ENCODE peak calls at places on chromosome 10, in four cellular contexts. N is H9, E is neuronal stem cell, L is H1. C is an unnamed sample.

GRCh38 chr10:103153765-103154197 is 39.3 kb downstream of the NT5C2 start:
- DNase-seq in N (no peak), E (no peak), L (no peak), C (peak)

GRCh38 chr10:47406870-47407648 is 23.0 kb upstream of the ZNF488 start:
- DNase-seq in N (peak), E (no peak), L (peak), C (peak)

GRCh38 chr10:5814110-5815107 is 1.2 kb upstream of the GDI2 start:
- DNase-seq in N (no peak), E (no peak), L (no peak), C (peak)

GRCh38 chr10:102644646-102645387 is 538 bp downstream of the TRIM8 start:
- DNase-seq in N (peak), E (peak), L (peak), C (peak)

GRCh38 chr10:70335246-70335613 is 47.2 kb downstream of the LRRC20 start:
- DNase-seq in N (no peak), E (no peak), L (no peak), C (no peak)

GRCh38 chr10:6755891-6756460 is 175.9 kb upstream of the PRKCQ start:
- DNase-seq in N (no peak), E (no peak), L (no peak), C (peak)

GRCh38 chr10:72353028-72353962 is 1.4 kb downstream of the DNAJB12 start:
- DNase-seq in N (no peak), E (no peak), L (no peak), C (peak)

GRCh38 chr10:116848032-116848911 is 1.0 kb upstream of the ENO4 start:
- DNase-seq in N (no peak), E (no peak), L (no peak), C (no peak)

GRCh38 chr10:118531105-118531851 is 64.2 kb downstream of the PRLHR start:
- DNase-seq in N (no peak), E (no peak), L (no peak), C (no peak)

GRCh38 chr10:59709472-59710125 is at the start of gene SLC16A9:
- DNase-seq in N (peak), E (peak), L (peak), C (peak)

GRCh38 chr10:101950227-101950626 is 105.7 kb downstream of the ARMH3 start:
- DNase-seq in N (no peak), E (no peak), L (no peak), C (no peak)

GRCh38 chr10:95308389-95309302 is 17.8 kb upstream of the PDLIM1 start:
- DNase-seq in N (no peak), E (no peak), L (no peak), C (peak)

GRCh38 chr10:100827819-100828743 is 82.7 kb downstream of the PAX2 start:
- DNase-seq in N (peak), E (peak), L (no peak), C (peak)

DNA sequence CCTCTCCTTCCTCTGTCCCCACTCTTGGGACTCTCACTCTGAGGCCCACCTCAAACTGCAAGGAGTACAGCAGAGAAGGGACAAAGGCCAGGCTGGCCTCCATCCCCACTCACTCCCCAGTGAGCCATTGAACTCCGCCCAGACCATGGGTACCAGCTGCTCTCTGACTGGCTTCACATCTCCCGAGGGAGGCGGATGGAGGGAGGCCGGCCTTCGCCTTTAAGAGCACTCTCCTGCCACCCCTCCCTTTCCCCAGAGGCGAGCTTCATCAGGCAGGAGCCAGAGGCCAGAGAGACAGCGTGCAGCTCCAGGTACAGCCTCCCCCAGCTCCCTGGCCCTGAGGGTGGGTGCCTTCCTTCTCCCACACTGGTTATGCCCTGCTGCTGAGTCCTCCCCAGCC is 1.8 kb upstream of the LDB3 start:
- DNase-seq in N (no peak), E (no peak), L (no peak), C (no peak)
- H2BK12ac ChIP-seq in N (no peak), E (no peak), L (no peak), C (no peak)

DNA sequence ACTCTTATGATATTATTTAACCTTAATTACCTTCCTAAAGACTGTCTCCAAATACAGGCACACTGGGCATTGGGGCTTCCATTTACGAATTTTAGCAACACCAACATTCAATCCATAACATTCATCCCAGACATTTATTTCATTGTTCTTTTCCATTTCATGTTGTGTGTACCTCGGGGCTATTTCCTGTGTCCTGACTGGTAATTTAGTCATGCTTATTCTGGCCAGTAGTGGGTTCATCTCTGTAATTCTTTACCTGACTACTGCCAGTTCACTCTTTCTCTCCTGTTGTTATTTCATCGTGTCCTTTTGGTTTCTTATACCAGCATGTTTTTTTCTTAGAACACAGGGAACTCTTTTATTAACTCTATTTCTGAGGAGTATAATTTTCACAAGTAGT is 225.7 kb downstream of the PLXDC2 start:
- DNase-seq in N (no peak), E (no peak), L (no peak), C (no peak)
- H2BK12ac ChIP-seq in N (no peak), E (no peak), L (no peak), C (no peak)

GRCh38 chr10:128573936-128574335 is 447.7 kb upstream of the MKI67 start:
- DNase-seq in N (no peak), E (no peak), L (no peak), C (no peak)
- H2BK12ac ChIP-seq in N (no peak), E (no peak), L (peak), C (no peak)

GRCh38 chr10:131915484-131915883 is 14.7 kb downstream of the PPP2R2D start:
- DNase-seq in N (no peak), E (no peak), L (no peak), C (no peak)

GRCh38 chr10:131920151-131920550 is 19.3 kb downstream of the PPP2R2D start:
- DNase-seq in N (no peak), E (no peak), L (no peak), C (no peak)

GRCh38 chr10:131912620-131913019 is 11.8 kb downstream of the PPP2R2D start:
- DNase-seq in N (no peak), E (no peak), L (no peak), C (no peak)

GRCh38 chr10:131920693-131921092 is 19.9 kb downstream of the PPP2R2D start:
- DNase-seq in N (no peak), E (no peak), L (no peak), C (no peak)

DNA sequence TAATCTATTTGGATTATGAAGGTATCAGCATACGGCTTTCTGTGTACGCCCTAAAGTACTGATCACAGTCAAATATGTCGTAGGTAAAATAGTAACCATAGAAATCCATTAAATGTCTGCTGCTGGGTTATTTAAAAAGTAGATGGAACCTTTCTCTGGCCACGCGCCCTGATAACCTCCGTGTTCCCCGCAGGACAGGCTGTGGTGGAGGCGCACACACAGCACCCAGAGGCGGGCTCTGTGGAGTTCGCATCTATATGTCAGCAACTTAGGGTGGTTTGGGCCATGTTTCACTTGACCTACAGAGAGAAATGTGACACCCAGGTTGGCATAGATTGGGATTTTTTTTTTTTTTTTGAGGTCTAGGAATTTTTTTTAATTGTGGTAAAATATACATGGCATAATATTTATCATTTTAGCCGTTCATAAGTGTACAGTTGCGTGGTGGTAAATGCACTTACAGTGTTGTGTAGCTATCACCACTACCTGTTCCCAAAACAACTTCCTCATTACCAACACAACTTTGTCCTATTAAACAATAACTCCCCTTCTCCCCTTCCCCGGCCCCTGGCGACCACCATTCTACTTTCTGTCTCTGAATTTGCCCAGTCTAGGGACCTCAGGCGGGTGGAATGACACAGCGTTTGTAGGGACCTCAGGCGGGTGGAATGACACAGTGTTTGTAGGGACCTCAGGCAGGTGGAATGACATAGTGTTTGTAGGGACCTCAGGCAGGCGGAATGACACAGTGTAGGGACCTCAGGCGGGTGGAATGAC is 15.4 kb downstream of the PPP2R2D start:
- DNase-seq in N (no peak), E (no peak), L (no peak), C (no peak)
- H2BK12ac ChIP-seq in N (no peak), E (no peak), L (no peak), C (no peak)

DNA sequence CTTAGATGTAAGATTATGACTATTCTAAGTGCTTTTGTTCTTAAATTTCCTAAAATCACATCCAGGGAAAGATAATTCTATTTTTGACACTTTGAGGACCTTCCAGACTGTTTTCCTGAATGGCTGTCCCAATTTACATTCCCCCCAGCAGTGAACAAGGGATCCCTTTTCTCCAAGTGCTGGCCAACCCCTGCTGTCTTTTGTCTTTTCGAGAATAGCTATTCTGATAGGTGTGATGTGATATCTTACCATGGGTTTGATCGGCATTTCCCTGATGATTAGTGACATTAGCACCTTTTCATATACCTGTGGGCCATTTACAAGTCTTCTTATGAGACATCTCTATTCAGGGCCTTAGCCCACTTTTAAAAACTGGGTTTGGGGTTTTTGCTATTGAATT is 526.7 kb upstream of the FZD8 start:
- DNase-seq in N (no peak), E (no peak), L (no peak), C (no peak)
- H2BK12ac ChIP-seq in N (no peak), E (no peak), L (no peak), C (no peak)

GRCh38 chr10:3802526-3803002 is 17.6 kb upstream of the KLF6 start:
- DNase-seq in N (no peak), E (no peak), L (no peak), C (no peak)

GRCh38 chr10:3803295-3803883 is 18.4 kb upstream of the KLF6 start:
- DNase-seq in N (no peak), E (no peak), L (no peak), C (peak)

GRCh38 chr10:3805227-3805790 is 20.3 kb upstream of the KLF6 start:
- DNase-seq in N (no peak), E (no peak), L (no peak), C (peak)

GRCh38 chr10:3805791-3806381 is 20.9 kb upstream of the KLF6 start:
- DNase-seq in N (peak), E (no peak), L (no peak), C (peak)

DNA sequence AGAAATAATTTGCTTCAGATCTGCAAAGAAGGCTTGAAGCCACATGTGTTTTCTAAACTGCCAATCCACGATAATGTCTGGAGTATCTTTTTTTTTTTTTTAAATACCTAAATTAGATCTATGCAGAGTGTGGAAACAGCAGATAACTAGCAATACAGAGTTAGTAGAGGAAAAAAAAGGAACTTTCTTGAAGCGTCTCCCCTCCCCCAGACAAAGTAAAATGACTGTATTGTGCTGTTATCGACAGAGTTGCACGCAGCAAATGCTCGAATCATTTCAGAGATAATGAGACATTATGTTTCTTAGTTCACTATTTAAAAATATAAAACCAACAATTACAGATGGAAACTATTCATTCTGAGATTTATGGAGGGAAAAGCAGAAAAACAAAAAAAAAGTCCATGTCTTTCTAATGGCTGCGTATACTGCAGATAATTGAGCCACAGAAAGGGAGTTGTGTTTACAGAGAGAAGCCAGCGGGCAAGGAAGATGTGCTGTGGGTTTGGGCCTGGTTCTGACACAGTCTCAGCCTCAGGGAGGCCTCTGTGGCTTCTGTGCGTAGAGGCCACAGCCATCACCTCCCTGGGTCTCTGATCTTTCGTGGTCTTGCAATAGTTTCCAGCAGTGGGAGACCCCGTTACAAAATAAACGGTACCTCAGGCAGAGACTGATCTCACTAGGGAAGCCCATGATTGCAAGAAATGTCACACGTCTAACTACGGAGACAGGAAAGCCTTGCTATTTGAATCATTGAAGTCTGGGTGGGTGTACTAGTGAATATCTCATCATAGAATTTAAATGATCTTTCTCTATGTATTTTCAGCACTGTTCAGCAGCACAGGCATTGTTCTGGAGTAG is 19.1 kb upstream of the KLF6 start:
- DNase-seq in N (no peak), E (no peak), L (no peak), C (peak)
- H2BK12ac ChIP-seq in N (no peak), E (no peak), L (no peak), C (peak)

DNA sequence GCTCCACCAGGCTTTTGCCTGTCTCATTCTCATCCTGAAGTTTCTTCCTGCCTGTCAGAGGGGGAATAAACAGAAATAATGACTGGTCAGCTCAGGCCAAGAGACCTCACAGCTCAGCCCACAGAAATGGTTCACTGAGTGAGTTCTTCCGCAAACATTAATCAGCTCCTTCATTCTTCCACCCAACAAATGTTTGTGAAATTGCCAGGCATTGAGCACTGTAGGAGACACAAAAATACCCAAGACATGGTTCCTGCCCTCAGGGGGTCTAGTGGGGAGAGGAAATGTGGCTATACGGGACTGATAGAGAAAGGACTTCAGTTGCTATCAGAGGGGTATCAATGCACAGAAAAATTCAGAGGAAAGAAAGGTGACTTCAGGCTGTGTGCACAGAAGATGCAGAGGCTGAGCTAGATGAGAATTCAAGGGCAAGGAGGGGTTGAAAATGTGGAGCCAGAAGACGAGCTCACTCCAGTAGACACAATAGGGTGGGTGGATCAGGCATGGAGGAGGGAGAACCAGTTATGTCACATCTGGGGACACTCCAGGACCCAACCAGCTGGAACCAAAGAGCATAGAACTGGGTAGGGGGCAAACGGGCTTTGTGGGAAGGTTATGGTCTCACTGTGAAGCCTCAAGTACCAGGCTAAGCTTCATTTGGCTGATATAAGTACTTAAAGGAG is 20.9 kb downstream of the MYOF start:
- DNase-seq in N (no peak), E (no peak), L (no peak), C (peak)
- H2BK12ac ChIP-seq in N (no peak), E (no peak), L (no peak), C (peak)

DNA sequence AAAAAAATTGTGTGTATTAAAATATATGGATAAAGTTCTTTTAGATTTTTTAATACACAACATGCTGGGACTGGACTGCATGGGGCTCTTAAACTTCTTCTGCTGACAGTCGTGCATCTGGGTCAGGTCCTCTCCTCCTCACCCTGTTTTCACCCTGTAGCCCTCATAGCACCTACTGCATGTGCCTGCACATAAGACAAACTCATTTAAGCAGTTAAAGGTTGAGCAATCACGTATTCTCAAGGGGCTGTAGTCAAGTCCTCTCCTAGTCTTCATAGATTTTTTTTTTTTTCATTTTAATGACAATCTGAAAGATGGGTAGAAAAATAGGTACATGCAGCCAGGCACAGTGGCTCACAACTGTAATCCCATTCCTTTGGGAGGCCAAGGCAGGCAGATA is 23.6 kb upstream of the PDCD4 start:
- DNase-seq in N (no peak), E (no peak), L (no peak), C (no peak)
- H2BK12ac ChIP-seq in N (no peak), E (no peak), L (no peak), C (no peak)

C was measured in mesenchymal stem cell.